ENCODE peak calls at places on chromosomes 1 and 21, in eight cellular contexts. V is nucleus accumbens; X is stomach; G is stimulated activated CD8-positive, alpha-beta memory T cell treated with anti-CD3 and anti-CD28 coated beads, Interleukin-4, amount 100 ng/mL, for 48 hours; L is GM03348; J is KBM-7; H is amygdala; K is NCI-H1694. R is an unnamed sample.

GRCh38 chr21:38351961-38352521 is 95.2 kb downstream of the KCNJ15 start:
- DNase-seq in J (peak), V (no peak), H (no peak), L (peak), X (no peak), G (no peak), K (no peak), R (peak)

GRCh38 chr1:152520561-152521090 is 6.3 kb downstream of the CRCT1 start:
- DNase-seq in J (no peak), H (no peak), G (no peak), L (no peak), X (no peak), K (no peak), V (no peak), R (no peak)

GRCh38 chr1:203692565-203693470 is 66.2 kb downstream of the ATP2B4 start:
- DNase-seq in K (peak), J (no peak), H (peak), V (no peak), L (peak), X (peak), G (no peak), R (no peak)

GRCh38 chr1:172531846-172532699 is 877 bp upstream of the SUCO start:
- DNase-seq in H (peak), G (peak), L (peak), K (peak), J (peak), V (peak), X (peak), R (peak)

GRCh38 chr1:58477390-58477789 is 69.1 kb downstream of the OMA1 start:
- DNase-seq in V (no peak), G (no peak), X (no peak), L (no peak), J (no peak), H (no peak), K (no peak), R (no peak)

GRCh38 chr1:9823943-9824701 is at the start of gene CLSTN1:
- DNase-seq in H (peak), V (peak), G (peak), K (peak), L (peak), J (peak), X (peak), R (peak)

GRCh38 chr1:228081144-228081543 is 1.4 kb upstream of the ARF1 start:
- DNase-seq in H (no peak), J (no peak), L (peak), G (no peak), K (no peak), X (no peak), V (no peak), R (no peak)

GRCh38 chr1:203776636-203777035 is 11.7 kb downstream of the LAX1 start:
- DNase-seq in G (no peak), X (no peak), K (no peak), V (no peak), L (no peak), J (no peak), H (peak), R (no peak)

GRCh38 chr1:19877821-19878636 is 4.2 kb upstream of the OTUD3 start:
- DNase-seq in X (peak), K (no peak), V (no peak), L (no peak), H (no peak), G (no peak), J (no peak), R (no peak)

GRCh38 chr1:228349701-228350171 is 56.9 kb downstream of the TRIM11 start:
- DNase-seq in K (no peak), J (no peak), X (no peak), G (no peak), V (no peak), L (no peak), H (no peak), R (no peak)

GRCh38 chr1:6245869-6246496 is 2.0 kb downstream of the HES3 start:
- DNase-seq in K (peak), G (peak), V (no peak), X (peak), H (no peak), J (no peak), L (peak), R (no peak)

GRCh38 chr1:34928066-34928864 is 1.2 kb downstream of the DLGAP3 start:
- DNase-seq in H (no peak), V (no peak), G (no peak), J (no peak), K (no peak), L (no peak), X (no peak), R (no peak)

GRCh38 chr1:114388432-114389003 is 122.5 kb downstream of the TRIM33 start:
- DNase-seq in L (no peak), K (no peak), J (no peak), V (no peak), G (no peak), H (no peak), X (no peak), R (no peak)

GRCh38 chr1:29601021-29601420 is 364.7 kb downstream of the PTPRU start:
- DNase-seq in L (no peak), V (no peak), X (no peak), H (no peak), J (no peak), G (no peak), K (no peak), R (no peak)

GRCh38 chr1:100708476-100709062 is 11.0 kb upstream of the VCAM1 start:
- DNase-seq in X (no peak), L (no peak), H (no peak), J (no peak), K (no peak), G (no peak), V (no peak), R (no peak)

GRCh38 chr1:77228836-77229235 is 9.6 kb upstream of the PIGK start:
- DNase-seq in L (no peak), J (no peak), H (no peak), V (no peak), G (no peak), K (no peak), X (no peak), R (no peak)

GRCh38 chr1:198326915-198327314 is 170.1 kb downstream of the NEK7 start:
- DNase-seq in K (no peak), J (no peak), G (no peak), H (no peak), X (no peak), V (no peak), L (no peak), R (no peak)

GRCh38 chr1:150902751-150903150 is 15.8 kb downstream of the CTXND2 start:
- DNase-seq in L (no peak), V (no peak), H (no peak), J (no peak), K (no peak), X (no peak), G (no peak), R (no peak)

GRCh38 chr1:16242556-16243407 is 5.8 kb upstream of the CPLANE2 start:
- DNase-seq in K (no peak), G (no peak), X (no peak), H (no peak), V (no peak), J (no peak), L (no peak), R (no peak)

GRCh38 chr1:65224681-65225091 is 76.7 kb downstream of the AK4 start:
- DNase-seq in V (no peak), J (no peak), G (no peak), L (no peak), K (no peak), H (no peak), X (no peak), R (no peak)

GRCh38 chr1:54581621-54582035 is 33.6 kb downstream of the ACOT11 start:
- DNase-seq in V (no peak), H (peak), L (peak), X (peak), J (no peak), K (peak), G (no peak), R (no peak)

GRCh38 chr1:92755541-92756351 is 29.2 kb downstream of the EVI5 start:
- DNase-seq in K (no peak), J (no peak), G (no peak), L (peak), V (peak), X (no peak), H (peak), R (no peak)

GRCh38 chr1:221089273-221089672 is 210.0 kb downstream of the HLX start:
- DNase-seq in H (no peak), G (no peak), J (no peak), V (no peak), L (peak), K (no peak), X (no peak), R (no peak)

GRCh38 chr1:226784081-226785049 is 45.3 kb upstream of the ITPKB start:
- DNase-seq in G (no peak), K (no peak), X (no peak), H (peak), V (no peak), L (no peak), J (no peak), R (no peak)

GRCh38 chr21:35737899-35738341 is 322.4 kb downstream of the SETD4 start:
- DNase-seq in V (no peak), X (no peak), K (no peak), H (peak), L (peak), J (no peak), G (no peak), R (no peak)

GRCh38 chr1:3241236-3241550 is 172.2 kb downstream of the PRDM16 start:
- DNase-seq in H (no peak), G (no peak), L (no peak), J (no peak), V (no peak), X (no peak), K (no peak), R (no peak)

GRCh38 chr1:32263744-32264143 is 12.7 kb downstream of the LCK start:
- DNase-seq in K (no peak), V (no peak), H (no peak), L (no peak), X (no peak), G (no peak), J (no peak), R (no peak)

R was measured in Kasumi-1.